ENCODE peak calls at places on chromosome 15, in ten cellular contexts. G is GM04504; Y is fibroblast of mammary gland; H is midbrain; J is D341Med; C is spleen; I is GM23248; P is naive thymus-derived CD8-positive, alpha-beta T cell; N is ureter; F is tibial nerve. W is an unnamed sample.
A peak's percentile ranks its signal among the peaks of the same experiment; 100 is the strongest.

GRCh38 chr15:66948294-66948693 is 117.1 kb upstream of the SMAD3 start:
- DNase-seq in G (no peak), F (no peak), P (no peak), Y (peak; percentile 68), J (no peak), I (peak; percentile 73), H (no peak), C (no peak), N (no peak), W (peak; percentile 31)

GRCh38 chr15:101091080-101092017 is 160.5 kb downstream of the CHSY1 start:
- DNase-seq in G (peak; percentile 82), P (no peak), Y (peak; percentile 95), J (no peak), C (no peak), F (peak; percentile 55), H (peak; percentile 39), I (peak; percentile 79), N (no peak), W (peak; percentile 90)

GRCh38 chr15:57382222-57382621 is 5.9 kb downstream of the CGNL1 start:
- DNase-seq in J (peak; percentile 62), P (no peak), G (no peak), F (no peak), Y (no peak), N (no peak), I (no peak), H (peak; percentile 7), C (no peak), W (no peak)

GRCh38 chr15:39358441-39359041 is 222.3 kb upstream of the THBS1 start:
- DNase-seq in G (no peak), N (peak; percentile 60), J (no peak), H (no peak), F (no peak), C (no peak), P (no peak), I (peak; percentile 69), Y (peak; percentile 42), W (peak; percentile 57)

GRCh38 chr15:55277116-55277564 is 12.5 kb downstream of the RAB27A start:
- DNase-seq in Y (peak; percentile 41), G (no peak), P (peak; percentile 23), N (no peak), I (no peak), C (no peak), F (no peak), J (no peak), H (no peak), W (peak; percentile 31)

GRCh38 chr15:40310001-40310959 is 2.5 kb upstream of the PLCB2 start:
- DNase-seq in N (no peak), Y (peak; percentile 30), H (peak; percentile 16), F (no peak), I (peak; percentile 53), J (peak; percentile 85), C (peak; percentile 91), P (peak; percentile 63), G (no peak), W (no peak)

GRCh38 chr15:101489633-101490407 is at the start of gene PCSK6:
- DNase-seq in J (peak; percentile 91), I (peak; percentile 49), P (no peak), H (peak; percentile 28), F (no peak), C (peak; percentile 76), N (no peak), Y (no peak), G (no peak), W (no peak)

GRCh38 chr15:56871180-56871579 is 47.3 kb upstream of the TCF12 start:
- DNase-seq in F (no peak), Y (peak; percentile 79), G (peak; percentile 31), I (peak; percentile 79), C (no peak), P (no peak), H (no peak), J (no peak), N (no peak), W (peak; percentile 76)

GRCh38 chr15:60804986-60805949 is 326.3 kb upstream of the ICE2 start:
- DNase-seq in Y (peak; percentile 77), I (peak; percentile 91), G (no peak), P (no peak), N (no peak), F (no peak), H (no peak), C (no peak), J (no peak), W (peak; percentile 87)

GRCh38 chr15:94306700-94307650 is 75.6 kb downstream of the MCTP2 start:
- DNase-seq in G (no peak), J (no peak), Y (peak; percentile 65), P (no peak), C (no peak), F (no peak), N (no peak), H (no peak), I (peak; percentile 32), W (peak; percentile 85)

GRCh38 chr15:37880009-37880834 is 54.2 kb upstream of the TMCO5A start:
- DNase-seq in C (no peak), H (peak; percentile 16), J (peak; percentile 44), I (peak; percentile 67), P (no peak), F (no peak), N (no peak), G (peak; percentile 24), Y (peak; percentile 68), W (peak; percentile 79)

GRCh38 chr15:98690272-98690671 is 41.9 kb downstream of the IGF1R start:
- DNase-seq in G (no peak), C (no peak), J (no peak), F (no peak), Y (no peak), I (no peak), H (no peak), P (no peak), N (no peak), W (no peak)

GRCh38 chr15:56765252-56765651 is 31.9 kb upstream of the ZNF280D start:
- DNase-seq in J (peak; percentile 26), H (no peak), I (peak; percentile 62), G (peak; percentile 74), N (no peak), F (no peak), Y (peak; percentile 86), P (no peak), C (no peak), W (peak; percentile 84)

GRCh38 chr15:96345560-96346389 is 15.3 kb downstream of the NR2F2 start:
- DNase-seq in N (no peak), I (peak; percentile 88), G (no peak), Y (peak; percentile 85), F (peak; percentile 87), P (no peak), H (peak; percentile 86), J (peak; percentile 73), C (peak; percentile 86), W (peak; percentile 84)

GRCh38 chr15:63605816-63606215 is 8.6 kb downstream of the FBXL22 start:
- DNase-seq in P (peak; percentile 16), J (no peak), H (no peak), C (peak; percentile 86), F (no peak), Y (no peak), I (no peak), N (no peak), G (no peak), W (no peak)

GRCh38 chr15:45498701-45499100 is 23.9 kb downstream of the SLC30A4 start:
- DNase-seq in J (no peak), C (no peak), P (no peak), H (no peak), Y (no peak), F (no peak), G (no peak), N (no peak), I (no peak), W (no peak)

GRCh38 chr15:28017423-28017924 is 81.6 kb downstream of the OCA2 start:
- DNase-seq in F (no peak), I (no peak), P (no peak), G (no peak), C (no peak), Y (no peak), H (no peak), N (no peak), J (peak; percentile 62), W (no peak)

GRCh38 chr15:68560501-68561113 is 18.2 kb upstream of the CORO2B start:
- DNase-seq in P (no peak), F (peak; percentile 10), N (no peak), C (peak; percentile 67), H (no peak), G (no peak), Y (no peak), J (peak; percentile 18), I (no peak), W (no peak)

GRCh38 chr15:90327313-90327712 is 24.8 kb upstream of the ZNF774 start:
- DNase-seq in P (no peak), G (no peak), C (no peak), H (no peak), F (no peak), I (no peak), N (no peak), Y (no peak), J (no peak), W (no peak)

W was measured in astrocyte of the spinal cord.